ENCODE peak calls at places on chromosomes 12 and 14, in five cellular contexts. One of them, this sample, is unnamed.

GRCh38 chr12:15756822-15757221 is 32.4 kb downstream of the EPS8 start:
- DNase-seq in T-helper 1 cell: no peak
- DNase-seq in Caco-2: no peak
- DNase-seq in LoVo: no peak
- DNase-seq in AG04450: no peak
- DNase-seq in this sample: no peak

GRCh38 chr14:102579696-102580551 is 12.5 kb upstream of the RCOR1 start:
- DNase-seq in AG04450: no peak
- DNase-seq in LoVo: no peak
- DNase-seq in T-helper 1 cell: no peak
- DNase-seq in Caco-2: no peak
- DNase-seq in this sample: peak; percentile 61

GRCh38 chr14:99966912-99967311 is 98.3 kb upstream of the EVL start:
- DNase-seq in AG04450: no peak
- DNase-seq in Caco-2: no peak
- DNase-seq in T-helper 1 cell: no peak
- DNase-seq in LoVo: no peak
- DNase-seq in this sample: no peak

GRCh38 chr14:55689971-55690871 is 110.2 kb downstream of the KTN1 start:
- DNase-seq in AG04450: no peak
- DNase-seq in LoVo: no peak
- DNase-seq in T-helper 1 cell: no peak
- DNase-seq in Caco-2: no peak
- DNase-seq in this sample: no peak

GRCh38 chr12:48050174-48050573 is 45.9 kb upstream of the COL2A1 start:
- DNase-seq in T-helper 1 cell: no peak
- DNase-seq in AG04450: no peak
- DNase-seq in LoVo: no peak
- DNase-seq in Caco-2: no peak
- DNase-seq in this sample: no peak

GRCh38 chr14:57390806-57391562 is 598 bp downstream of the NAA30 start:
- DNase-seq in Caco-2: peak; percentile 60
- DNase-seq in AG04450: no peak
- DNase-seq in T-helper 1 cell: peak; percentile 47
- DNase-seq in LoVo: peak; percentile 32
- DNase-seq in this sample: peak; percentile 48

GRCh38 chr12:108803428-108804105 is 53.8 kb downstream of the SSH1 start:
- DNase-seq in AG04450: peak; percentile 85
- DNase-seq in T-helper 1 cell: peak; percentile 69
- DNase-seq in Caco-2: peak; percentile 84
- DNase-seq in LoVo: peak; percentile 89
- DNase-seq in this sample: peak; percentile 95

GRCh38 chr14:75648066-75648838 is 12.4 kb downstream of the ERG28 start:
- DNase-seq in Caco-2: peak; percentile 81
- DNase-seq in LoVo: peak; percentile 29
- DNase-seq in AG04450: peak; percentile 94
- DNase-seq in T-helper 1 cell: no peak
- DNase-seq in this sample: peak; percentile 96

GRCh38 chr14:51442513-51443175 is 202.6 kb downstream of the TMX1 start:
- DNase-seq in AG04450: peak; percentile 91
- DNase-seq in Caco-2: no peak
- DNase-seq in T-helper 1 cell: no peak
- DNase-seq in LoVo: no peak
- DNase-seq in this sample: peak; percentile 86

GRCh38 chr12:9687228-9687627 is 17.7 kb downstream of the CLEC2D start:
- DNase-seq in Caco-2: no peak
- DNase-seq in AG04450: no peak
- DNase-seq in T-helper 1 cell: no peak
- DNase-seq in LoVo: no peak
- DNase-seq in this sample: no peak

GRCh38 chr14:102774391-102775153 is 2.7 kb upstream of the TRAF3 start:
- DNase-seq in AG04450: no peak
- DNase-seq in LoVo: peak; percentile 37
- DNase-seq in T-helper 1 cell: peak; percentile 59
- DNase-seq in Caco-2: peak; percentile 67
- DNase-seq in this sample: peak; percentile 63

GRCh38 chr14:85308531-85309300 is 221.2 kb upstream of the FLRT2 start:
- DNase-seq in LoVo: no peak
- DNase-seq in T-helper 1 cell: no peak
- DNase-seq in Caco-2: no peak
- DNase-seq in AG04450: no peak
- DNase-seq in this sample: no peak

GRCh38 chr12:113333111-113333750 is 1.7 kb downstream of the SLC8B1 start:
- DNase-seq in T-helper 1 cell: no peak
- DNase-seq in LoVo: no peak
- DNase-seq in Caco-2: no peak
- DNase-seq in AG04450: no peak
- DNase-seq in this sample: no peak

This sample was measured in myocyte.